ENCODE peak calls at places on chromosomes 5 and 9, in nine cellular contexts. X is IMR-90; A is tibial artery; R is effector memory CD4-positive, alpha-beta T cell; Y is right cardiac atrium; Z is ovary; U is A549; V is lung; I is hepatocyte. S is an unnamed sample.

GRCh38 chr9:131810351-131811170 is 70.7 kb upstream of the RAPGEF1 start:
- DNase-seq in V (no peak), Y (no peak), X (no peak), R (no peak), A (no peak), U (peak), Z (no peak), I (no peak), S (no peak)

GRCh38 chr5:83744851-83745250 is 24.2 kb upstream of the HAPLN1 start:
- DNase-seq in V (no peak), Z (no peak), Y (no peak), R (no peak), I (no peak), A (no peak), U (no peak), X (peak), S (no peak)

GRCh38 chr5:31225118-31225517 is 31.6 kb downstream of the CDH6 start:
- DNase-seq in Z (no peak), U (no peak), X (peak), Y (no peak), R (no peak), A (no peak), I (no peak), V (no peak), S (no peak)

GRCh38 chr5:170596482-170596881 is 92.7 kb downstream of the KCNIP1 start:
- DNase-seq in V (no peak), R (no peak), A (no peak), X (no peak), I (no peak), Z (no peak), U (no peak), Y (no peak), S (no peak)

GRCh38 chr5:77734885-77735284 is 41.3 kb downstream of the TBCA start:
- DNase-seq in R (no peak), U (no peak), Z (no peak), Y (no peak), I (no peak), A (no peak), V (no peak), X (no peak), S (no peak)

GRCh38 chr9:8437878-8438277 is 638.3 kb upstream of the DMAC1 start:
- DNase-seq in A (no peak), R (no peak), U (no peak), X (no peak), Y (no peak), I (no peak), Z (no peak), V (no peak), S (no peak)

GRCh38 chr5:143147918-143148317 is 255.6 kb downstream of the NR3C1 start:
- DNase-seq in I (no peak), Y (no peak), Z (no peak), U (no peak), A (peak), X (peak), V (no peak), R (no peak), S (no peak)

GRCh38 chr9:87686520-87687090 is 39.3 kb upstream of the CTSL start:
- DNase-seq in R (no peak), X (no peak), Y (no peak), I (no peak), A (no peak), U (no peak), Z (no peak), V (no peak), S (no peak)

GRCh38 chr9:22112870-22113846 is 104.1 kb upstream of the CDKN2B start:
- DNase-seq in Z (no peak), V (no peak), A (no peak), I (no peak), R (no peak), Y (no peak), U (no peak), X (no peak), S (no peak)

GRCh38 chr5:321233-321725 is at the start of gene AHRR:
- DNase-seq in Y (peak), R (no peak), V (no peak), I (peak), Z (peak), X (peak), A (no peak), U (peak), S (no peak)

GRCh38 chr5:157571357-157571827 is 4.2 kb downstream of the ADAM19 start:
- DNase-seq in I (peak), U (no peak), R (no peak), Z (no peak), A (no peak), Y (peak), V (no peak), X (peak), S (no peak)

GRCh38 chr5:151683444-151683843 is 3.3 kb downstream of the SPARC start:
- DNase-seq in V (no peak), I (no peak), Z (no peak), Y (no peak), X (no peak), R (no peak), U (no peak), A (peak), S (no peak)

GRCh38 chr9:13278368-13279246 is 885 bp downstream of the MPDZ start:
- DNase-seq in I (peak), U (peak), V (peak), Z (peak), R (no peak), X (peak), A (peak), Y (peak), S (peak)

GRCh38 chr5:24381861-24382460 is 262.8 kb downstream of the CDH10 start:
- DNase-seq in Y (no peak), I (no peak), Z (no peak), U (no peak), R (no peak), X (no peak), V (no peak), A (no peak), S (no peak)

GRCh38 chr9:122827759-122828090 is 663 bp downstream of the PDCL start:
- DNase-seq in I (peak), R (no peak), Y (no peak), Z (no peak), V (no peak), X (peak), A (no peak), U (peak), S (no peak)

GRCh38 chr5:78361226-78361993 is 993 bp downstream of the SCAMP1 start:
- DNase-seq in Y (peak), V (peak), Z (peak), R (no peak), U (peak), A (peak), X (peak), I (peak), S (peak)

GRCh38 chr9:114898741-114899140 is 31.6 kb downstream of the TNFSF8 start:
- DNase-seq in X (no peak), R (peak), A (peak), V (no peak), I (no peak), Z (no peak), U (no peak), Y (peak), S (no peak)

GRCh38 chr9:115042781-115043509 is 75.0 kb downstream of the TNC start:
- DNase-seq in Z (no peak), U (no peak), X (no peak), A (no peak), I (no peak), R (no peak), Y (no peak), V (no peak), S (no peak)

GRCh38 chr9:128729766-128730517 is 6.0 kb upstream of the ZDHHC12 start:
- DNase-seq in A (no peak), X (no peak), I (no peak), Y (no peak), V (no peak), U (no peak), R (no peak), Z (no peak), S (peak)

GRCh38 chr9:127392166-127392565 is 4.8 kb upstream of the SLC2A8 start:
- DNase-seq in R (no peak), X (no peak), A (no peak), I (no peak), V (no peak), U (no peak), Z (no peak), Y (no peak), S (no peak)

GRCh38 chr5:15320896-15321295 is 179.1 kb upstream of the FBXL7 start:
- DNase-seq in X (no peak), I (no peak), Y (no peak), R (no peak), A (no peak), V (no peak), U (no peak), Z (no peak), S (peak)

GRCh38 chr9:121650220-121651013 is 1.0 kb upstream of the DAB2IP start:
- DNase-seq in I (peak), R (no peak), U (no peak), Y (peak), Z (peak), X (peak), A (no peak), V (peak), S (no peak)

GRCh38 chr5:72067682-72068470 is 39.4 kb upstream of the MAP1B start:
- DNase-seq in U (peak), X (peak), Y (no peak), I (peak), A (no peak), V (no peak), R (no peak), Z (no peak), S (peak)

GRCh38 chr9:124366476-124367220 is 48.6 kb downstream of the PSMB7 start:
- DNase-seq in R (no peak), Z (no peak), X (peak), U (no peak), V (no peak), Y (no peak), I (no peak), A (no peak), S (no peak)

GRCh38 chr5:139390639-139391569 is 1.2 kb upstream of the MZB1 start:
- DNase-seq in V (no peak), Y (peak), X (no peak), I (no peak), A (no peak), R (no peak), U (no peak), Z (no peak), S (no peak)

GRCh38 chr9:135093111-135093510 is 5.6 kb downstream of the OLFM1 start:
- DNase-seq in Z (no peak), V (no peak), Y (peak), I (no peak), X (no peak), R (no peak), U (no peak), A (no peak), S (no peak)

GRCh38 chr5:9765421-9765820 is 135.3 kb upstream of the TAS2R1 start:
- DNase-seq in U (no peak), I (no peak), R (no peak), Y (no peak), A (no peak), Z (no peak), X (peak), V (no peak), S (no peak)

GRCh38 chr5:94471496-94471895 is 146.9 kb downstream of the KIAA0825 start:
- DNase-seq in Z (no peak), A (no peak), Y (no peak), X (no peak), R (no peak), U (no peak), V (no peak), I (peak), S (no peak)

GRCh38 chr9:110745656-110746055 is 77.1 kb downstream of the MUSK start:
- DNase-seq in I (no peak), R (no peak), Z (no peak), V (no peak), U (no peak), Y (peak), A (peak), X (peak), S (no peak)

GRCh38 chr9:126049896-126050604 is 276.6 kb upstream of the MVB12B start:
- DNase-seq in Z (no peak), V (no peak), U (peak), A (no peak), R (no peak), Y (no peak), I (no peak), X (no peak), S (no peak)

GRCh38 chr5:78534148-78535009 is 114.2 kb downstream of the LHFPL2 start:
- DNase-seq in I (no peak), A (peak), R (no peak), V (no peak), Y (peak), U (no peak), X (peak), Z (no peak), S (no peak)

GRCh38 chr9:69527454-69527853 is 144.7 kb downstream of the APBA1 start:
- DNase-seq in X (no peak), R (no peak), I (no peak), U (no peak), V (no peak), Y (no peak), Z (no peak), A (no peak), S (no peak)

GRCh38 chr5:130268489-130268888 is 364.2 kb downstream of the CHSY3 start:
- DNase-seq in X (no peak), Y (no peak), A (no peak), I (no peak), R (no peak), Z (no peak), U (no peak), V (no peak), S (no peak)

GRCh38 chr5:117454716-117455212 is 880.1 kb upstream of the SEMA6A start:
- DNase-seq in U (peak), V (peak), X (peak), A (peak), R (peak), Z (peak), Y (peak), I (peak), S (no peak)

GRCh38 chr5:60185230-60186104 is 291.9 kb upstream of the PDE4D start:
- DNase-seq in X (no peak), Z (no peak), A (no peak), R (no peak), Y (no peak), U (no peak), V (no peak), I (no peak), S (no peak)

GRCh38 chr5:55535199-55535905 is 588 bp upstream of the PLPP1 start:
- DNase-seq in X (peak), V (no peak), Z (no peak), I (no peak), Y (no peak), U (no peak), R (no peak), A (no peak), S (no peak)

GRCh38 chr5:7261049-7261448 is 134.9 kb upstream of the ADCY2 start:
- DNase-seq in Y (peak), X (no peak), I (peak), Z (no peak), A (no peak), U (peak), R (no peak), V (no peak), S (no peak)

DNA sequence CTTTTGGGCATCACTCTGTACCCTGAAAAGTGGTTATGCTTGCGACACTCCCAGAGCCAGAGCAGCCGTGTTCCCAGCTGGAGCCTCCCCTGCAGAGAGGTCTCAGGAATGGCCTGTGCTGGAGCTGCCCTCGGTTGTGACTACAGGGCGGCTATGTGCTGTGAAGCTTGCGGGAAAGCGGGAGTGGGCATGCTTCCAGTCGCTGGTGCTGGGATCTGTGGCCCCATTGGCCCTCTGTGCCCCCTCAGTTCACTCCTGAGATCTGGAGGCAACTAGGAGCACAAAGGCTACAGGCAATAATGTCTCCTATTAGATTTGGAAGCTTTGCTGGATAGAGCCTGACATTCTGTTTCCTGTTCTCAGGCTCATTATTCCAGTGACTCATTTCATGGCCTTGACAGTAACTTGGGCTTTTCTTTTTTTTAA is 56.9 kb downstream of the GPR107 start:
- DNase-seq in Y (no peak), I (no peak), X (peak), Z (peak), R (no peak), V (no peak), U (no peak), A (no peak), S (no peak)
- H3K27ac ChIP-seq in Y (no peak), I (no peak), X (no peak), Z (no peak), R (no peak), V (no peak), U (no peak), A (no peak), S (no peak)

GRCh38 chr9:545480-545879 is 296.0 kb upstream of the DMRT1 start:
- DNase-seq in U (no peak), A (peak), I (no peak), Y (peak), V (no peak), X (no peak), R (no peak), Z (peak), S (no peak)

GRCh38 chr9:546235-546634 is 295.3 kb upstream of the DMRT1 start:
- DNase-seq in I (no peak), Z (no peak), U (no peak), A (no peak), V (no peak), X (no peak), R (no peak), Y (no peak), S (no peak)

GRCh38 chr9:546797-547223 is 294.7 kb upstream of the DMRT1 start:
- DNase-seq in Z (no peak), I (peak), R (no peak), U (no peak), A (peak), X (no peak), V (no peak), Y (peak), S (no peak)

GRCh38 chr9:549425-549997 is 292.0 kb upstream of the DMRT1 start:
- DNase-seq in X (no peak), I (no peak), R (no peak), V (no peak), Y (no peak), Z (no peak), A (no peak), U (no peak), S (no peak)

GRCh38 chr9:547309-547708 is 294.2 kb upstream of the DMRT1 start:
- DNase-seq in V (no peak), U (no peak), R (no peak), A (no peak), Z (no peak), X (no peak), I (no peak), Y (no peak), S (no peak)
- H3K27ac ChIP-seq in V (peak), U (no peak), R (no peak), A (no peak), Z (no peak), X (no peak), I (peak), Y (peak), S (peak)

GRCh38 chr9:98955259-98955658 is 11.6 kb downstream of the COL15A1 start:
- DNase-seq in X (no peak), U (no peak), R (no peak), Y (no peak), Z (no peak), I (no peak), V (no peak), A (no peak), S (no peak)

GRCh38 chr9:98960409-98960808 is 16.7 kb downstream of the COL15A1 start:
- DNase-seq in V (no peak), U (no peak), Z (no peak), X (no peak), A (no peak), I (no peak), R (no peak), Y (peak), S (no peak)

GRCh38 chr9:98958271-98958989 is 14.7 kb downstream of the COL15A1 start:
- DNase-seq in Z (no peak), V (no peak), Y (peak), I (peak), A (no peak), U (no peak), R (no peak), X (peak), S (no peak)

GRCh38 chr9:98953877-98954610 is 10.3 kb downstream of the COL15A1 start:
- DNase-seq in Y (no peak), I (no peak), U (no peak), X (no peak), V (no peak), Z (no peak), R (no peak), A (no peak), S (no peak)

GRCh38 chr9:98957826-98958225 is 14.1 kb downstream of the COL15A1 start:
- DNase-seq in Y (peak), X (no peak), U (no peak), A (no peak), I (no peak), V (no peak), R (no peak), Z (no peak), S (no peak)
- H3K27ac ChIP-seq in Y (peak), X (peak), U (no peak), A (peak), I (peak), V (peak), R (no peak), Z (peak), S (no peak)

GRCh38 chr5:172956936-172957335 is 2.3 kb upstream of the RPL26L1 start:
- DNase-seq in Y (peak), X (no peak), V (no peak), A (no peak), R (no peak), Z (no peak), U (no peak), I (no peak), S (no peak)
- H3K27ac ChIP-seq in Y (no peak), X (peak), V (no peak), A (peak), R (no peak), Z (no peak), U (peak), I (no peak), S (no peak)

GRCh38 chr9:36836486-36836885 is 197.6 kb downstream of the PAX5 start:
- DNase-seq in Y (no peak), X (no peak), I (no peak), R (no peak), A (no peak), Z (no peak), U (no peak), V (no peak), S (no peak)

GRCh38 chr9:36834736-36835135 is 199.3 kb downstream of the PAX5 start:
- DNase-seq in Y (no peak), R (no peak), I (no peak), V (no peak), U (no peak), A (no peak), X (no peak), Z (no peak), S (no peak)

GRCh38 chr9:36833954-36834353 is 200.1 kb downstream of the PAX5 start:
- DNase-seq in U (no peak), R (no peak), X (no peak), V (no peak), Z (no peak), I (no peak), A (no peak), Y (no peak), S (no peak)

GRCh38 chr9:36837431-36838405 is 196.3 kb downstream of the PAX5 start:
- DNase-seq in Z (no peak), A (no peak), X (no peak), V (no peak), Y (no peak), I (no peak), U (no peak), R (no peak), S (no peak)

DNA sequence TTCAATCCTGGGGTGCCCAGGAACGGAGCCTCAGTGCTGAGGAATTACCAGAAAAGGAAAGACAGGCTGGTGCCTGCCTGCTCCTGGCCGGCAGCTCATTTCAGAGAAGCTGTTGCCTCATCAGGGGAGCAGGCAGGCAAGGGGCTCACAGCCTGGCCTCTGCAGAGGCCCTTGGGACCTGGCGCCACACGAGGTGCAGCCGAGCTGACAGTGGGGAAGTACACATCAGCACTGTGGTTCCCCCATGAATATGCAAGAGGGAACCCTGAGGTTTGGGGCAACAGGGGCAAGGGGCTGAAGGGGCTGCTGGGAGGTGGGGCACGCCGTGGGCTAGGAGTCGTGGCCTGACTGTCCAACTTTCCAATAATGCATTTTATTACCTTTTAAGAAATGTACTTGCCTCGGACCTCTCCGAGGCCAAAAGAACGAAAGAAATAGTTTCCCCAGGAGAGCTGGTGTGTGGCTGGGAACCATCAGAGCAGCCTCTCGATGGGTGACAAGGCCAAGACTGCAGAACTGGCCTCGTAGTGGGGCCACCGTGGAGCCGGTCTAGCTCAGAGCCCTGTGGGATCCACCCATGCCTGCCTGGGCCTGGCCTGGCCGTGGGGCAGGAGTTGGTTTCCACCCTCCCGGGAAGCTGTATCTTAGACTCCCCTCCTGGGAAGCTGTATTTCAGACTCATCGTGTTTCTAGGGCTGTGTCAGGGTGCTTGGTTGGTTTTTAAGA is 198.6 kb downstream of the PAX5 start:
- DNase-seq in R (no peak), I (no peak), Y (no peak), U (no peak), X (no peak), A (no peak), V (no peak), Z (no peak), S (no peak)
- H3K27ac ChIP-seq in R (no peak), I (no peak), Y (no peak), U (no peak), X (no peak), A (no peak), V (no peak), Z (no peak), S (no peak)

GRCh38 chr5:174093132-174093531 is 47.6 kb downstream of the NSG2 start:
- DNase-seq in V (no peak), R (no peak), X (no peak), U (no peak), A (no peak), Z (no peak), I (no peak), Y (no peak), S (no peak)
- H3K27ac ChIP-seq in V (no peak), R (no peak), X (no peak), U (no peak), A (no peak), Z (no peak), I (no peak), Y (no peak), S (no peak)